ENCODE peak calls at places on chromosomes 3 and 15, in ten cellular contexts. I, E, H, K, B, X, F, Y, C and U are unnamed samples.
A peak's percentile ranks its signal among the peaks of the same experiment; 100 is the strongest.

GRCh38 chr15:38224486-38224885 is 28.1 kb upstream of the SPRED1 start:
- DNase-seq in B (no peak), X (no peak), F (no peak), C (no peak), Y (no peak), K (no peak), E (no peak), I (no peak), H (no peak), U (no peak)

GRCh38 chr3:48784426-48785120 is 63.1 kb downstream of the PRKAR2A start:
- DNase-seq in X (no peak), F (no peak), E (no peak), H (no peak), B (no peak), I (no peak), K (no peak), Y (no peak), C (no peak), U (no peak)

GRCh38 chr3:165211749-165212148 is 15.6 kb upstream of the SLITRK3 start:
- DNase-seq in E (no peak), Y (no peak), B (no peak), H (peak; percentile 3), I (no peak), C (no peak), F (no peak), X (no peak), K (no peak), U (no peak)

GRCh38 chr3:59425371-59425770 is 375.5 kb upstream of the CFAP20DC start:
- DNase-seq in I (no peak), K (no peak), B (no peak), E (no peak), C (no peak), X (no peak), F (no peak), H (no peak), Y (peak; percentile 3), U (no peak)

GRCh38 chr3:25007974-25008658 is 419.9 kb upstream of the RARB start:
- DNase-seq in X (no peak), E (no peak), F (no peak), C (no peak), Y (no peak), H (no peak), K (no peak), I (peak; percentile 21), B (no peak), U (no peak)

GRCh38 chr3:58708116-58708791 is 41.7 kb upstream of the FAM3D start:
- DNase-seq in C (no peak), F (no peak), B (no peak), K (no peak), X (no peak), Y (no peak), E (no peak), I (no peak), H (no peak), U (no peak)

GRCh38 chr15:73368301-73369072 is at the start of gene HCN4:
- DNase-seq in B (no peak), H (peak; percentile 86), K (peak; percentile 89), X (no peak), E (peak; percentile 28), Y (no peak), C (no peak), I (no peak), F (no peak), U (peak; percentile 17)

GRCh38 chr3:59502806-59503205 is 453.0 kb upstream of the CFAP20DC start:
- DNase-seq in B (no peak), H (no peak), C (no peak), I (peak; percentile 42), K (no peak), X (no peak), F (no peak), E (no peak), Y (no peak), U (no peak)

DNA sequence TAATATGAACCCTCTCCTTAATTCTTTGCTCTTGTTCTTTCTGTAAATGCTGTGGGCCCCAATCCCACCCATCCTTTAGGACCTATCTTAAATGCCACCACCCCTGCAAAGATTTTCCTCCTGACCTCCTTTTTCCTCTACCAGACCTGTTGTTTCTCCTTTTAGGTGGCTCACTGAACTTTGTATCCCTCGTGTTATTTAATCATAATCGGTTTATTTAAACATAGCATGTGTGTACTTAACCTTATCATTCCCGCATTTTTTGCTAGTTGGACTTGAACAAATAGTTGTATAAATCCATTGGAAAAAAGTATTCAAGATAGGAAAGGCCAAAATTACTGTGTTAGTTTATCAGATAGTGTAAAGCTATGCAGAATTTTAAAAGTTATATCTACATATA is 988 bp upstream of the NFKBIZ start:
- DNase-seq in I (no peak), H (no peak), E (no peak), X (no peak), B (no peak), K (no peak), C (no peak), F (no peak), Y (peak; percentile 92), U (peak; percentile 14)
- H3K4me3 ChIP-seq in I (peak overlapping the region; percentile 39), H (peak overlapping the region; percentile 94), E (no peak overlapping the region), X (no peak overlapping the region), B (peak overlapping the region; percentile 85), K (peak overlapping the region; percentile 97), C (peak overlapping the region; percentile 76), F (peak overlapping the region; percentile 96), Y (peak overlapping the region; percentile 78), U (peak overlapping the region; percentile 96)

GRCh38 chr15:67174446-67174845 is 80.0 kb downstream of the AAGAB start:
- DNase-seq in K (no peak), X (no peak), Y (no peak), C (no peak), E (no peak), B (no peak), F (no peak), I (no peak), H (no peak), U (no peak)

GRCh38 chr15:67177750-67178149 is 76.7 kb downstream of the AAGAB start:
- DNase-seq in H (no peak), E (no peak), Y (no peak), K (no peak), F (peak; percentile 27), C (no peak), I (no peak), B (no peak), X (no peak), U (no peak)

GRCh38 chr15:67174864-67175573 is 79.4 kb downstream of the AAGAB start:
- DNase-seq in I (peak; percentile 95), C (no peak), H (no peak), X (peak; percentile 94), B (peak; percentile 27), Y (no peak), K (no peak), F (no peak), E (no peak), U (peak; percentile 55)

GRCh38 chr15:67175643-67176071 is 78.8 kb downstream of the AAGAB start:
- DNase-seq in C (peak; percentile 67), F (peak; percentile 79), I (peak; percentile 38), Y (no peak), K (no peak), E (no peak), B (no peak), H (no peak), X (no peak), U (no peak)

GRCh38 chr15:67176195-67176971 is 78.1 kb downstream of the AAGAB start:
- DNase-seq in I (no peak), H (peak; percentile 57), B (no peak), C (no peak), F (peak; percentile 84), X (no peak), K (peak; percentile 91), Y (no peak), E (peak; percentile 77), U (no peak)
- H3K36me3 ChIP-seq in I (no peaks in the 10 kb centered on the region), H (no peaks in the 10 kb centered on the region), B (peaks cover 61% of the 10 kb centered on the region), C (peaks cover 24% of the 10 kb centered on the region), F (no peaks in the 10 kb centered on the region), X (peaks cover 52% of the 10 kb centered on the region), K (peaks cover 4% of the 10 kb centered on the region), Y (peaks cover 20% of the 10 kb centered on the region), E (no peaks in the 10 kb centered on the region), U (no peaks in the 10 kb centered on the region)

GRCh38 chr3:53201190-53201504 is 40.1 kb downstream of the PRKCD start:
- DNase-seq in C (no peak), E (no peak), I (no peak), X (no peak), B (no peak), F (no peak), Y (no peak), H (no peak), K (no peak), U (no peak)

GRCh38 chr3:53200501-53201189 is 39.6 kb downstream of the PRKCD start:
- DNase-seq in B (no peak), C (no peak), K (no peak), F (no peak), Y (no peak), I (no peak), E (no peak), H (no peak), X (no peak), U (no peak)

GRCh38 chr3:53198256-53198977 is 37.4 kb downstream of the PRKCD start:
- DNase-seq in Y (no peak), X (no peak), B (peak; percentile 48), C (no peak), I (no peak), H (peak; percentile 46), F (no peak), E (no peak), K (peak; percentile 26), U (no peak)

GRCh38 chr3:53199834-53200233 is 38.8 kb downstream of the PRKCD start:
- DNase-seq in H (no peak), F (no peak), Y (no peak), K (no peak), X (no peak), E (no peak), I (no peak), C (no peak), B (no peak), U (no peak)

GRCh38 chr3:53198996-53199395 is 38.0 kb downstream of the PRKCD start:
- DNase-seq in F (no peak), H (no peak), I (no peak), C (peak; percentile 70), K (no peak), E (no peak), X (no peak), Y (no peak), B (no peak), U (no peak)
- H3K4me3 ChIP-seq in F (no peak overlapping the region), H (no peak overlapping the region), I (no peak overlapping the region), C (no peak overlapping the region), K (no peak overlapping the region), E (no peak overlapping the region), X (no peak overlapping the region), Y (no peak overlapping the region), B (peak overlapping the region; percentile 71), U (no peak overlapping the region)

GRCh38 chr3:15305366-15305844 is 27.0 kb downstream of the SH3BP5 start:
- DNase-seq in Y (no peak), F (no peak), H (no peak), I (no peak), X (peak; percentile 31), C (no peak), E (no peak), K (peak; percentile 89), B (no peak), U (peak; percentile 95)

GRCh38 chr3:15303728-15304127 is 28.7 kb downstream of the SH3BP5 start:
- DNase-seq in K (peak; percentile 39), B (no peak), C (no peak), H (no peak), E (no peak), F (no peak), Y (no peak), X (no peak), I (no peak), U (no peak)

GRCh38 chr3:15301761-15302160 is 30.6 kb downstream of the SH3BP5 start:
- DNase-seq in Y (no peak), K (no peak), E (no peak), X (no peak), H (no peak), B (no peak), I (no peak), C (no peak), F (no peak), U (no peak)

GRCh38 chr3:15300318-15301078 is 31.9 kb downstream of the SH3BP5 start:
- DNase-seq in H (no peak), B (no peak), F (no peak), K (no peak), C (no peak), X (peak; percentile 75), E (no peak), Y (no peak), I (peak; percentile 81), U (no peak)

DNA sequence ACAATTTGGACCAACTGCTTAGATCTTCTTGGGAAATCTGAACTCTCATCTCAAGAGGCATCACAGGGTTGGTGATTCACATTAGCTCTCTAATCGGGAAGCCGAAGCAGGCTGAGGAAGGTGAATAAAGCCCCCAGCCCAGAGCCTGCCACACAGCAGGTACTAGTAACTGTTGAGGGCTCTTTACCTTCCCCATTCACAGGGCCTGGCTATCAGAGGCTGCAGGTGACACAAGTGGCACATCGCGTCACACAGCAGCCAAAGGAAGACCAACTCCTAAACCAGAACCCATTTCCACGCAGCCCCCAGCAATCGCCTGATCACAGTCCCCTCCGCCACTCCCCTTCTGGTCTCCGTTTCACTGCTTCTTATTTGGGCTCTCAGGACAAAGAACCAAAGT is 29.2 kb downstream of the SH3BP5 start:
- DNase-seq in C (no peak), X (no peak), I (no peak), E (no peak), H (no peak), B (no peak), Y (no peak), K (no peak), F (no peak), U (no peak)
- H3K36me3 ChIP-seq in C (peaks cover 26% of the 10 kb centered on the region), X (no peaks in the 10 kb centered on the region), I (no peaks in the 10 kb centered on the region), E (no peaks in the 10 kb centered on the region), H (no peaks in the 10 kb centered on the region), B (peaks cover 40% of the 10 kb centered on the region), Y (no peaks in the 10 kb centered on the region), K (no peaks in the 10 kb centered on the region), F (no peaks in the 10 kb centered on the region), U (no peaks in the 10 kb centered on the region)